ENCODE peak calls at places on chromosomes 2 and 18, in four cellular contexts. G is SK-N-SH, L is K562, M is H1. F is an unnamed sample.

GRCh38 chr18:6929370-6930102 is 188.1 kb downstream of the LAMA1 start:
- DNase-seq in G (no peak), L (peak; percentile 84), M (no peak), F (no peak)

GRCh38 chr2:12856934-12857660 is 140.4 kb downstream of the TRIB2 start:
- DNase-seq in M (no peak), G (no peak), L (no peak), F (no peak)

GRCh38 chr2:66683068-66683467 is 248.1 kb downstream of the MEIS1 start:
- DNase-seq in M (no peak), G (no peak), L (no peak), F (no peak)

GRCh38 chr18:70422061-70422965 is 133.5 kb downstream of the SOCS6 start:
- DNase-seq in M (no peak), L (peak; percentile 7), G (no peak), F (no peak)

GRCh38 chr2:70111752-70112591 is 24.7 kb downstream of the PCBP1 start:
- DNase-seq in M (no peak), L (no peak), G (peak; percentile 52), F (no peak)

GRCh38 chr2:46379213-46380037 is 82.2 kb downstream of the EPAS1 start:
- DNase-seq in G (no peak), M (no peak), L (no peak), F (no peak)

GRCh38 chr2:180077295-180077906 is 70.3 kb upstream of the CWC22 start:
- DNase-seq in M (no peak), L (no peak), G (peak; percentile 24), F (no peak)

GRCh38 chr2:135055182-135055786 is 3.2 kb downstream of the RAB3GAP1 start:
- DNase-seq in M (no peak), G (no peak), L (no peak), F (no peak)

GRCh38 chr2:220175967-220176366 is 548.5 kb downstream of the SLC4A3 start:
- DNase-seq in M (no peak), G (no peak), L (no peak), F (no peak)

GRCh38 chr2:25698752-25699151 is 25.4 kb upstream of the DTNB start:
- DNase-seq in M (no peak), L (no peak), G (no peak), F (no peak)

GRCh38 chr2:117691980-117692379 is 122.5 kb upstream of the DDX18 start:
- DNase-seq in L (no peak), G (no peak), M (no peak), F (no peak)

GRCh38 chr2:228957075-228957474 is 314.0 kb downstream of the PID1 start:
- DNase-seq in M (no peak), L (no peak), G (no peak), F (no peak)

DNA sequence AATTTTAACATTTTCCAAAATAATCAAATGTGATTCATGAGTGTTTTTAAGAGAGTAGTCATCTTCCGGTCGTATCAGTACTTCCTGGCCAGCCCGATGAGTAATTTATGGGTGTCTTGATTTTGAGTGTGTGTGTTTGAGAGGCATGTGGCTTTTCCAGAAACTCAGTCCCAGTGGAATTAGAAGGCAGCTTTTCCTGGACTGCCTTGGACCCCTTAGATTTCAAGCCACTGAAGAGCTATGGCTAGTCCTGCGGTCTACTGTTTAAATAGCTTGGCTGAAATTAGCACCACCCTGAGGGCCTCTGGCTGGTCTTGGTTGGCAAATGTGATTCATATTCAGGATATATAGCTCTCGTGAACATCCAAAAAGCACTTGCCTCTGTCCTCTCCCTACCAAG is 59.4 kb downstream of the HK2 start:
- DNase-seq in M (no peak), G (no peak), L (no peak), F (no peak)
- H3K27ac ChIP-seq in M (no peak overlapping the region), G (no peak overlapping the region), L (no peak overlapping the region), F (no peak overlapping the region)

GRCh38 chr2:102190425-102191107 is 3.7 kb downstream of the IL1RL2 start:
- DNase-seq in G (no peak), L (no peak), M (no peak), F (no peak)
- TF ChIP-seq NRF1 in G (no peak), L (no peak), M (no peak), F (no peak)

DNA sequence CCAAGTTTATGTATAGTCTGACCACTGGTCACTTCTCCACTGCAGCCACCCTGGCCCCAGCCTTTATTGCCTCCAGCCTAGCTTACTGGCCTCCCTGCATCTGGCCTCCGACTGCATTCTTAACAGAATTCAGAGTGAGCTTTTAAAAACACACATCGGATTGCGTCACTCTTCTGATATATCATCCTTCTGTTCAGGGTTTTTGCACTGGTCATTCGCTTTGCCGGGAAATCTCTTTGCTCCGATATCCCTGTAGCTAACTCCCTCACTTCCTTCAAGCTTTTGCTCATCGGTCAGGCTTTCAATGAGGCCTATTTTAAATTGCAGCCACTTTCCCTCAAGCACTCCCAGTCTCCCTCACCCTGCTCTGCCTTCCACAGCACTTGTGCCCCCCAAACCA is 101.6 kb upstream of the DLX2 start:
- DNase-seq in L (no peak), G (no peak), M (no peak), F (no peak)
- H3K27ac ChIP-seq in L (no peak overlapping the region), G (no peak overlapping the region), M (no peak overlapping the region), F (no peak overlapping the region)

DNA sequence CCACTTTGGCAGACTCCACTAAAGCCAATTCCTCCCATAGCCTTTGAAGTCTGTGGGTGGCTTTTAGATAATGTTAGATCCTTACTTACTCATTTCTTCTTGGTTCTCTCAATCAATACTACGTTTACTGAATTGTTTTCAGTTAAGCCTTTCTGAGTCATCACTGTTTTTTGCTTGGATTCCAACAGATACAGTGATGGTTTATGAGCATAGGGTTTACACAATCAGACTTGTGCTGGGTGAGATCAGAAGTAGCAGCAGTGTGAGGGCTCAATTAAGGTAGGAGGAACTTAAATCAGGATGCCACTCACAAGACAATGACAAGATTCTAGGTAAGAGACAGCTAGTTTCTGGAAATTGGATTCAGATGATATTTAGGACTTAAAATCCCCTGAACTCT is 297.7 kb upstream of the DOK6 start:
- DNase-seq in G (no peak), L (no peak), M (no peak), F (no peak)
- TF ChIP-seq NRF1 in G (no peak), L (no peak), M (no peak), F (no peak)

GRCh38 chr2:172931256-172931894 is 144.3 kb upstream of the MAP3K20 start:
- DNase-seq in M (no peak), L (peak; percentile 57), G (peak; percentile 59), F (no peak)

GRCh38 chr2:172928754-172929153 is 146.9 kb upstream of the MAP3K20 start:
- DNase-seq in L (no peak), G (no peak), M (no peak), F (no peak)

GRCh38 chr2:172931923-172932520 is 143.6 kb upstream of the MAP3K20 start:
- DNase-seq in L (peak; percentile 79), G (peak; percentile 50), M (no peak), F (no peak)

GRCh38 chr2:172929644-172930043 is 146.0 kb upstream of the MAP3K20 start:
- DNase-seq in M (no peak), G (no peak), L (no peak), F (no peak)

GRCh38 chr2:172930871-172931255 is 144.8 kb upstream of the MAP3K20 start:
- DNase-seq in L (no peak), G (no peak), M (no peak), F (no peak)
- H3K27ac ChIP-seq in L (no peak overlapping the region), G (peak overlapping the region; percentile 95), M (no peak overlapping the region), F (no peak overlapping the region)

F was measured in GM12878.